ENCODE peak calls at places on chromosomes 11 and 22, in four cellular contexts. X is gastrocnemius medialis; F is CD8-positive, alpha-beta memory T cell; A is brain microvascular endothelial cell. C is an unnamed sample. For H3K27me3, the result is how much of the 10 kb centered on the place peaks cover.

GRCh38 chr11:68903631-68904457 is at the start of the genes IGHMBP2 and MRPL21:
- DNase-seq in F (peak), A (peak), X (peak), C (peak)

GRCh38 chr11:1832181-1832988 is 2.4 kb upstream of the SYT8 start:
- DNase-seq in A (no peak), F (peak), X (no peak), C (no peak)

GRCh38 chr22:43861529-43861928 is 784 bp downstream of the SULT4A1 start:
- DNase-seq in A (no peak), X (no peak), F (no peak), C (no peak)

GRCh38 chr11:88101881-88102594 is 73.2 kb downstream of the RAB38 start:
- DNase-seq in A (no peak), X (no peak), F (no peak), C (no peak)

GRCh38 chr11:114321621-114322257 is 25.5 kb downstream of the NNMT start:
- DNase-seq in X (no peak), A (peak), F (no peak), C (no peak)

GRCh38 chr11:68309621-68310185 is 2.7 kb upstream of the LRP5 start:
- DNase-seq in X (no peak), F (no peak), A (no peak), C (no peak)

GRCh38 chr22:30881361-30882180 is 87.0 kb downstream of the MORC2 start:
- DNase-seq in F (no peak), A (no peak), X (no peak), C (no peak)

GRCh38 chr11:12397953-12398352 is 20.6 kb downstream of the PARVA start:
- DNase-seq in X (peak), F (no peak), A (peak), C (no peak)

GRCh38 chr11:117881217-117881616 is 4.8 kb upstream of the FXYD6 start:
- DNase-seq in F (no peak), X (no peak), A (no peak), C (no peak)

GRCh38 chr11:15641191-15641810 is 526.6 kb downstream of the INSC start:
- DNase-seq in A (no peak), X (no peak), F (no peak), C (no peak)

GRCh38 chr11:73564903-73565302 is 33.0 kb downstream of the FAM168A start:
- DNase-seq in F (no peak), X (no peak), A (no peak), C (no peak)

GRCh38 chr11:94602430-94603372 is 35.5 kb downstream of the PIWIL4 start:
- DNase-seq in X (no peak), F (no peak), A (peak), C (no peak)

GRCh38 chr11:18056561-18057181 is 10.6 kb upstream of the TPH1 start:
- DNase-seq in A (no peak), F (no peak), X (no peak), C (no peak)

GRCh38 chr22:28711820-28712777 is 29.5 kb downstream of the CHEK2 start:
- DNase-seq in A (peak), F (no peak), X (no peak), C (no peak)

GRCh38 chr11:29075726-29076125 is 941.1 kb downstream of the KCNA4 start:
- DNase-seq in X (no peak), F (no peak), A (no peak), C (no peak)

GRCh38 chr11:102485095-102485722 is 32.6 kb upstream of the TMEM123 start:
- DNase-seq in X (no peak), A (no peak), F (no peak), C (no peak)

GRCh38 chr11:121249039-121249663 is 43.4 kb upstream of the SC5D start:
- DNase-seq in X (no peak), A (peak), F (no peak), C (no peak)

GRCh38 chr11:11978792-11979486 is 29.5 kb downstream of the DKK3 start:
- DNase-seq in X (peak), A (peak), F (no peak), C (no peak)

GRCh38 chr22:28909375-28909774 is 26.0 kb downstream of the ZNRF3 start:
- DNase-seq in A (peak), F (no peak), X (no peak), C (no peak)

GRCh38 chr11:57231539-57232253 is 5.4 kb downstream of the APLNR start:
- DNase-seq in A (no peak), X (no peak), F (no peak), C (no peak)

GRCh38 chr11:107545101-107545514 is 20.4 kb downstream of the ALKBH8 start:
- DNase-seq in F (no peak), A (peak), X (no peak), C (no peak)

GRCh38 chr11:94134651-94135512 is 6.2 kb downstream of the PANX1 start:
- DNase-seq in A (peak), X (peak), F (no peak), C (peak)

GRCh38 chr11:92512204-92512569 is 287.6 kb downstream of the FAT3 start:
- DNase-seq in A (no peak), F (no peak), X (no peak), C (no peak)

GRCh38 chr11:128513915-128514681 is 73.3 kb downstream of the ETS1 start:
- DNase-seq in X (no peak), A (no peak), F (no peak), C (no peak)

GRCh38 chr11:71446942-71447688 is 1.1 kb downstream of the DHCR7 start:
- DNase-seq in X (no peak), F (no peak), A (peak), C (no peak)

GRCh38 chr22:35349704-35350538 is 31.0 kb upstream of the HMOX1 start:
- DNase-seq in F (no peak), A (no peak), X (peak), C (no peak)

GRCh38 chr11:103067118-103067517 is 24.8 kb downstream of the DCUN1D5 start:
- DNase-seq in A (no peak), X (no peak), F (no peak), C (no peak)

GRCh38 chr11:91926967-91927366 is 297.7 kb upstream of the FAT3 start:
- DNase-seq in A (no peak), F (no peak), X (peak), C (no peak)

GRCh38 chr11:65444314-65445051 is 21.9 kb downstream of the NEAT1 start:
- DNase-seq in F (no peak), A (peak), X (peak), C (no peak)

GRCh38 chr22:36136475-36136874 is 24.1 kb downstream of the APOL3 start:
- DNase-seq in X (peak), F (no peak), A (peak), C (peak)

GRCh38 chr22:44887941-44888366 is 121.9 kb downstream of the PHF21B start:
- DNase-seq in F (no peak), X (no peak), A (no peak), C (no peak)

GRCh38 chr22:26671317-26672059 is 14.1 kb downstream of the MIAT start:
- DNase-seq in A (no peak), F (peak), X (no peak), C (no peak)

GRCh38 chr22:28438183-28438778 is 241.4 kb downstream of the TTC28 start:
- DNase-seq in A (no peak), X (no peak), F (no peak), C (no peak)

GRCh38 chr22:43994006-43994405 is 30.1 kb upstream of the PARVB start:
- DNase-seq in X (no peak), F (no peak), A (no peak), C (no peak)

GRCh38 chr22:38865201-38866023 is 6.6 kb downstream of the CBX6 start:
- DNase-seq in X (no peak), A (no peak), F (no peak), C (no peak)

GRCh38 chr11:63920126-63920869 is 3.3 kb upstream of the RCOR2 start:
- DNase-seq in F (no peak), X (peak), A (no peak), C (no peak)
- H3K27me3 ChIP-seq in F (under half), X (under half), A (under half), C (under half)

GRCh38 chr22:20150381-20151275 is at the start of gene CCDC188:
- DNase-seq in F (no peak), X (no peak), A (no peak), C (no peak)
- H3K27me3 ChIP-seq in F (under half), X (under half), A (under half), C (under half)

GRCh38 chr11:119423459-119424254 is 685 bp upstream of the THY1 start:
- DNase-seq in F (no peak), A (no peak), X (no peak), C (no peak)

GRCh38 chr11:119426142-119426541 is 3.2 kb upstream of the THY1 start:
- DNase-seq in F (no peak), A (no peak), X (no peak), C (no peak)

GRCh38 chr11:119422505-119423416 is at the start of gene THY1:
- DNase-seq in X (no peak), F (no peak), A (no peak), C (no peak)

GRCh38 chr11:119424276-119424675 is 1.3 kb upstream of the THY1 start:
- DNase-seq in A (no peak), F (no peak), X (no peak), C (no peak)

DNA sequence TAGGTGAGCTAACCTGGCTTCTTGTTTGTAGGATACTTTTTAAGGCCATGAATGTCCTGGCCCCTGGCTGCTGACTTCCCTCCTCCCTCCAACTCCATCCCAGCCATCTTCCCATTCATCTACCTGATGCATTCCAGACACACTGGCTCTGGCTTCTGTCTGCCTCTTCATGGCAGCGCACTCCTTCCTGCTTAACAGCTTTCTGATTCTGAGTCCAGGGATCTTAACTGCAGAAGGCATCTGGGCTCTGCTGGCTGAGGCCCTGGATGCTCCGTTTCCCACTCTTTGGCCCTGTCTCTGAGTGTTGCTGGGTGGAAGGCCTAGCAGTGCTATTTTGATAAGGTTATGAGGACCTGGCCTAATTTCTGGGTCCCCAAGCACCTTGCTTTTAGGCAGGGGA is 1.8 kb upstream of the THY1 start:
- DNase-seq in F (no peak), A (no peak), X (no peak), C (no peak)
- H3K27me3 ChIP-seq in F (under half), A (under half), X (under half), C (under half)

DNA sequence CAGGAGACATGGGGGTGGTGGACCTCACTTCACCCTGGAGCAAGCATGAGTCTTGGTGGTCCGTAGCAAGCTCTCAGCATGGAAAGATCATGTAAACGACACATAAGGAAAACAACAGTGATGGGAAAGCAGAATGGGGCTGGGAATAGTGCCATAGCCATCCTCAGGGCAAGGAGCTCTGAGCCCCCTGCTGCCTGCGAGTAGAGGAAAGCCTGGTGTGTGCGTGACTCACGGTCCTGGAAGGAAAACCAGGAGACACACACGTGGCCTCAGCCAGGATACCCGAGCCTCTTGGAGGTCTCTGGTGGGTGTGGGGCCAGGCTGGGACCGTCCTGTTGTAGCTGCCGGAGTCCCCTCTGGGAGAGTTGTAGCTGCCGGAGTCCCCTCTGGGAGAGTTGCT is 12.4 kb downstream of the SHANK3 start:
- DNase-seq in X (no peak), A (peak), F (no peak), C (no peak)
- H3K27me3 ChIP-seq in X (under half), A (under half), F (under half), C (under half)

GRCh38 chr11:44327730-44328691 is 18.1 kb upstream of the ALX4 start:
- DNase-seq in X (no peak), A (no peak), F (no peak), C (no peak)
- H3K27me3 ChIP-seq in X (under half), A (half or more), F (under half), C (under half)